ENCODE peak calls at places on chromosome 12, in five cellular contexts. E is NCI-H1436; V is astrocyte; P is activated naive CD4-positive, alpha-beta T cell; M is non-pigmented ciliary epithelial cell. U is an unnamed sample.

GRCh38 chr12:64746663-64747062 is 12.5 kb downstream of the GNS start:
- DNase-seq in E (no peak), V (peak), P (no peak), M (no peak), U (peak)

GRCh38 chr12:84463756-84464495 is 448.7 kb downstream of the SLC6A15 start:
- DNase-seq in E (no peak), V (peak), P (no peak), M (no peak), U (no peak)

GRCh38 chr12:13864081-13864673 is 117.2 kb downstream of the GRIN2B start:
- DNase-seq in E (peak), V (peak), P (no peak), M (peak), U (peak)

GRCh38 chr12:67827820-67828383 is 161.3 kb upstream of the IFNG-AS1 start:
- DNase-seq in E (no peak), V (peak), P (no peak), M (peak), U (peak)

GRCh38 chr12:74317078-74317581 is 220.5 kb upstream of the ATXN7L3B start:
- DNase-seq in E (peak), V (peak), P (no peak), M (peak), U (peak)

GRCh38 chr12:14766649-14767215 is 36.5 kb downstream of the WBP11 start:
- DNase-seq in E (no peak), V (no peak), P (no peak), M (no peak), U (peak)

GRCh38 chr12:122023339-122024131 is 1.9 kb downstream of the BCL7A start:
- DNase-seq in E (no peak), V (peak), P (no peak), M (no peak), U (peak)

GRCh38 chr12:26122681-26123481 is 2.0 kb downstream of the BHLHE41 start:
- DNase-seq in E (no peak), V (peak), P (no peak), M (peak), U (peak)

GRCh38 chr12:116739381-116739887 is 1.3 kb downstream of the RNFT2 start:
- DNase-seq in E (no peak), V (no peak), P (no peak), M (no peak), U (no peak)

GRCh38 chr12:80491176-80491575 is 47.1 kb downstream of the PTPRQ start:
- DNase-seq in E (no peak), V (no peak), P (no peak), M (no peak), U (no peak)

GRCh38 chr12:131477613-131478012 is 233.3 kb upstream of the SFSWAP start:
- DNase-seq in E (no peak), V (no peak), P (no peak), M (no peak), U (no peak)

GRCh38 chr12:21775130-21775920 is 819 bp upstream of the KCNJ8 start:
- DNase-seq in E (no peak), V (no peak), P (no peak), M (no peak), U (no peak)

GRCh38 chr12:127130506-127131100 is 1136.4 kb upstream of the TMEM132C start:
- DNase-seq in E (no peak), V (no peak), P (no peak), M (no peak), U (peak)

GRCh38 chr12:121806556-121807308 is 2.9 kb downstream of the SETD1B start:
- DNase-seq in E (no peak), V (no peak), P (no peak), M (no peak), U (no peak)

GRCh38 chr12:128180166-128180565 is 86.8 kb upstream of the TMEM132C start:
- DNase-seq in E (no peak), V (no peak), P (no peak), M (no peak), U (no peak)

U was measured in M059J.